ENCODE peak calls at places on chromosomes 16 and 17, in six cellular contexts. T is sigmoid colon, D is ovary, G is endothelial cell of umbilical vein, K is stomach, S is IMR-90. R is an unnamed sample. For H3K4me1, the result is how much of the 10 kb centered on the place peaks cover.

GRCh38 chr17:82231562-82232321 is 2.9 kb downstream of the SLC16A3 start:
- DNase-seq in T (peak), D (peak), G (peak), K (peak), S (peak), R (peak)

GRCh38 chr17:30443721-30444120 is 33.5 kb upstream of the GOSR1 start:
- DNase-seq in T (no peak), D (no peak), G (no peak), K (no peak), S (no peak), R (no peak)

GRCh38 chr17:40418428-40418706 is 671 bp upstream of the TOP2A start:
- DNase-seq in T (no peak), D (no peak), G (no peak), K (no peak), S (no peak), R (no peak)

GRCh38 chr17:33642002-33642401 is 348.9 kb upstream of the ASIC2 start:
- DNase-seq in T (no peak), D (no peak), G (no peak), K (no peak), S (no peak), R (no peak)

GRCh38 chr17:55817273-55817709 is 66.4 kb downstream of the PCTP start:
- DNase-seq in T (no peak), D (no peak), G (no peak), K (no peak), S (no peak), R (no peak)

GRCh38 chr17:2735896-2736295 is 13.6 kb downstream of the CCDC92B start:
- DNase-seq in T (no peak), D (no peak), G (no peak), K (no peak), S (no peak), R (no peak)

GRCh38 chr16:67419502-67419901 is 3.2 kb upstream of the ZDHHC1 start:
- DNase-seq in T (no peak), D (no peak), G (no peak), K (no peak), S (peak), R (no peak)

GRCh38 chr17:75876190-75876937 is 2.0 kb downstream of the TRIM47 start:
- DNase-seq in T (peak), D (no peak), G (peak), K (peak), S (no peak), R (peak)

GRCh38 chr17:68207651-68208253 is 40.1 kb upstream of the AMZ2 start:
- DNase-seq in T (no peak), D (no peak), G (no peak), K (no peak), S (no peak), R (no peak)

GRCh38 chr16:48373258-48374050 is 11.8 kb downstream of the SIAH1 start:
- DNase-seq in T (no peak), D (no peak), G (no peak), K (no peak), S (peak), R (no peak)
- H3K4me1 ChIP-seq in T (under half), D (under half), G (under half), K (half or more), S (under half), R (under half)

DNA sequence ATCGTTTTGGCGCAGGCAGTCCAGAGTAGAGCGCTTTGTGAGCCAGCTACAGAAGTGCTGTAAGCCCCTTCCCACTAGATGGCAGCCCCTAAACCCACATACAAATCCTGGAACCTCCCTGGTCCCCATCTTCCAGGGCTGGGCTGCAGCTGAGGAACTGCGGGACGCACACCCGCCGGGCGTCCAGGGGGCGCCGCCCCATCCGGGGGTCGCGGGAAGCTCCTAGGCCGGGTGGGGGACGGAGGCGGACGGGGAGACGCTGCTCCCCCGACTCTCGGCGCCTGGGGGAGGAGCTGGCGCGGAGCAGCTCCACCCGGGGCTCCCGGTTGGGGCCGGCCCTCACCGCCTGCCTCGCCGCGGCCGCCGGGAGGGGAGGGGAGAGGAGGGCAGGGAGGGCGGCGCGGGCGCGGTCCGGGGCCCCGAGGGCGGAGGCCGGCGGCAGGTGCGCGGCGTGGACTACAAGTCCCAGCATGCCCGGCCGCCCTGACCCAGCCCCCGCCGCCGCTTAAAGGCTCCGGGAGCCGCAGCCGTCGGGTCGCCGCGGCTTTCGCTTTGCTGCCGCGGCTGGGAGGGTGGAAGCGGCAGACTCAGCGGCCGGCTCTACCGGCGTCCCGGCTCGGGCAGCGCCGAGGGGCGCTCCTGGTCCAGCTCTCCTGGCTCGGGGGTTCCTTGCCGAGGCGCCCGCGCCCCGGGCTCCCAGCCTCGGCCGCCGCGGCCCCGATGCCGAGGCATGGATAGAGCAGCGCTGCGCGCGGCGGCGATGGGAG is at the start of gene KSR1:
- DNase-seq in T (peak), D (peak), G (peak), K (peak), S (peak), R (peak)
- TF ChIP-seq POLR2A in T (peak), D (peak), G (peak), K (no peak), S (peak), R (peak)

GRCh38 chr17:35241520-35241919 is 1.4 kb upstream of the SLFN5 start:
- DNase-seq in T (no peak), D (no peak), G (no peak), K (no peak), S (no peak), R (no peak)
- H3K4me3 ChIP-seq in T (peak), D (peak), G (no peak), K (peak), S (no peak), R (no peak)

GRCh38 chr17:50141026-50141749 is 9.3 kb downstream of the PPP1R9B start:
- DNase-seq in T (no peak), D (no peak), G (no peak), K (no peak), S (no peak), R (no peak)
- H3K4me1 ChIP-seq in T (under half), D (under half), G (under half), K (half or more), S (under half), R (under half)